ENCODE peak calls at places on chromosomes 4 and X, in seven cellular contexts. M, F, G, P, N, H and D are unnamed samples.

GRCh38 chr4:145482209-145483021 is 762 bp downstream of the SMAD1 start:
- DNase-seq in M (peak; percentile 16), F (peak; percentile 78), G (no peak), P (peak; percentile 61), N (peak; percentile 28), H (no peak), D (no peak)

GRCh38 chr4:180099962-180100361 is 2143.2 kb upstream of the TENM3 start:
- DNase-seq in M (no peak), F (no peak), G (no peak), P (no peak), N (no peak), H (no peak), D (no peak)

GRCh38 chr4:153804742-153805141 is 15.9 kb upstream of the SFRP2 start:
- DNase-seq in M (no peak), F (no peak), G (no peak), P (no peak), N (no peak), H (no peak), D (no peak)

GRCh38 chr4:24078347-24078962 is 188.6 kb upstream of the PPARGC1A start:
- DNase-seq in M (no peak), F (no peak), G (no peak), P (no peak), N (no peak), H (no peak), D (no peak)

GRCh38 chr4:55866290-55866907 is 13.0 kb downstream of the EXOC1 start:
- DNase-seq in M (peak; percentile 82), F (no peak), G (no peak), P (no peak), N (peak; percentile 15), H (peak; percentile 48), D (no peak)

GRCh38 chr4:107780665-107781064 is 44.1 kb upstream of the SGMS2 start:
- DNase-seq in M (peak; percentile 39), F (no peak), G (no peak), P (no peak), N (no peak), H (no peak), D (no peak)

GRCh38 chrX:9997524-9997923 is 30.4 kb downstream of the CLDN34 start:
- DNase-seq in M (no peak), F (no peak), G (no peak), P (no peak), N (peak; percentile 44), H (no peak), D (no peak)

GRCh38 chr4:98283219-98284199 is 22.3 kb downstream of the RAP1GDS1 start:
- DNase-seq in M (no peak), F (no peak), G (no peak), P (peak; percentile 18), N (no peak), H (no peak), D (no peak)

GRCh38 chr4:168917150-168917779 is 92.8 kb downstream of the CBR4 start:
- DNase-seq in M (peak; percentile 22), F (peak; percentile 42), G (no peak), P (peak; percentile 14), N (no peak), H (peak; percentile 28), D (peak; percentile 5)

GRCh38 chr4:138911903-138912713 is 103.5 kb upstream of the NOCT start:
- DNase-seq in M (no peak), F (peak; percentile 24), G (no peak), P (no peak), N (no peak), H (no peak), D (no peak)

GRCh38 chrX:149120459-149120858 is 384.6 kb downstream of the IDS start:
- DNase-seq in M (no peak), F (no peak), G (no peak), P (no peak), N (no peak), H (no peak), D (no peak)
- H3K27me3 ChIP-seq in M (no peaks in the 10 kb centered on the region), F (no peaks in the 10 kb centered on the region), G (no peaks in the 10 kb centered on the region), P (no peaks in the 10 kb centered on the region), N (no peaks in the 10 kb centered on the region), H (no peaks in the 10 kb centered on the region), D (no peaks in the 10 kb centered on the region)

GRCh38 chr4:135277980-135278315 is 1076.4 kb upstream of the PABPC4L start:
- DNase-seq in M (no peak), F (no peak), G (no peak), P (no peak), N (no peak), H (no peak), D (no peak)
- TF ChIP-seq SIN3A in M (no peak), F (no peak), G (no peak), P (no peak), N (no peak), H (no peak), D (no peak)

DNA sequence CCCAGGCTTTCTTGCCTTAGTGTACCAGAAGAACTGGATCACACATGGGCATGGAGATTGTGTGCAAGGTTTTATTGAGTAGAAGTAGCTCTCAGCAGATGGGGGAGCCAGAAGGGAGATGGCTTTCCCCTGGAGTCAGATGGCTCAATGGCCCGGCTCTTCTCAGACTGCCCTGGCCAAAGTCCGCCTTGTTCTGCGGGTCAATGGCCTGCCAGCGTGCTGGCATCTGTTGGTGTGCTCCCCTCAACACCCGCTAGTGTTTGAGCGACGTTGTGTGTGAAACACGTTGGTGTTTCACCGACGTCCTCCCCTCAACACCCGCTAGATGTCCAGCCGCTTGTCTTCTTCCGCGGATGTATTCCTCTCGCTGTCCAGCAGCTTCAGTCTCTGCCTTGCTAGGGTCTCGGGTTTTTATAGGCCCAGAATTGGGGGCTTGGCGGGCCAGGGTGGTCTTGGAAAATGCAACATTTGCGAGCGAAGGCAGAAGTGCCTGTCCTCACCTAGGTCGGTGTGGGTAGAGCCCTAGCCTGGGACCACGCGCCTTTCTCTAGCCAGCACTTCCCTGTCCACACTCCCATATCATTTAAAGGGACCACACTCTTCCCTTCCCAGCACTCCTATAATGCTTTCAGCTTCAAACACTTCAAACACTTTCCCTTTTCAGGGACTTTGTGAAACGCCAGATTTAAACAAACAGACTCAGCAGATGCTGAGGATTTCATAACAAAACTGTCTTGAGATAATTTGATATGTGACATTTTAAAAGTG is 21.1 kb upstream of the PRKG2 start:
- DNase-seq in M (no peak), F (no peak), G (no peak), P (no peak), N (no peak), H (no peak), D (no peak)
- TF ChIP-seq CTCF in M (no peak), F (no peak), G (no peak), P (no peak), N (no peak), H (no peak), D (no peak)

GRCh38 chrX:632391-633042 is 1.9 kb downstream of the SHOX start:
- DNase-seq in M (no peak), F (no peak), G (no peak), P (no peak), N (no peak), H (no peak), D (no peak)
- H3K27me3 ChIP-seq in M (no peaks in the 10 kb centered on the region), F (peaks cover 59% of the 10 kb centered on the region), G (peaks cover 72% of the 10 kb centered on the region), P (peaks cover 49% of the 10 kb centered on the region), N (no peaks in the 10 kb centered on the region), H (no peaks in the 10 kb centered on the region), D (no peaks in the 10 kb centered on the region)

GRCh38 chr4:184052616-184053015 is 147.5 kb downstream of the STOX2 start:
- DNase-seq in M (no peak), F (no peak), G (no peak), P (no peak), N (no peak), H (no peak), D (no peak)
- TF ChIP-seq SIN3A in M (no peak), F (no peak), G (no peak), P (no peak), N (no peak), H (no peak), D (no peak)

GRCh38 chrX:29231800-29232199 is 644.6 kb downstream of the IL1RAPL1 start:
- DNase-seq in M (no peak), F (no peak), G (no peak), P (no peak), N (no peak), H (no peak), D (no peak)
- TF ChIP-seq CTCF in M (no peak), F (peak; percentile 58), G (no peak), P (no peak), N (no peak), H (no peak), D (peak; percentile 42)

GRCh38 chr4:8168232-8168631 is 9.6 kb upstream of the ABLIM2 start:
- DNase-seq in M (no peak), F (no peak), G (no peak), P (no peak), N (no peak), H (no peak), D (no peak)
- H3K27me3 ChIP-seq in M (peaks cover 5% of the 10 kb centered on the region), F (peaks cover 6% of the 10 kb centered on the region), G (no peaks in the 10 kb centered on the region), P (peaks cover 52% of the 10 kb centered on the region), N (no peaks in the 10 kb centered on the region), H (peaks cover 6% of the 10 kb centered on the region), D (no peaks in the 10 kb centered on the region)

GRCh38 chr4:5220028-5220427 is 168.7 kb downstream of the STK32B start:
- DNase-seq in M (no peak), F (no peak), G (no peak), P (no peak), N (no peak), H (no peak), D (no peak)
- TF ChIP-seq SIN3A in M (no peak), F (no peak), G (no peak), P (no peak), N (no peak), H (no peak), D (no peak)